ENCODE peak calls at places on chromosome 13, in four cellular contexts. W, M, S and T are unnamed samples.

GRCh38 chr13:43815204-43815603 is 28.4 kb upstream of the ENOX1 start:
- DNase-seq in W (no peak), M (peak), S (no peak), T (peak)

GRCh38 chr13:99626461-99627082 is 125.3 kb downstream of the TM9SF2 start:
- DNase-seq in W (no peak), M (peak), S (no peak), T (peak)

GRCh38 chr13:101527130-101527529 is 74.7 kb downstream of the ITGBL1 start:
- DNase-seq in W (no peak), M (no peak), S (no peak), T (no peak)

GRCh38 chr13:30585748-30586262 is 31.9 kb upstream of the USPL1 start:
- DNase-seq in W (no peak), M (peak), S (no peak), T (peak)

GRCh38 chr13:92896842-92897241 is 329.8 kb upstream of the GPC6 start:
- DNase-seq in W (no peak), M (peak), S (no peak), T (peak)

GRCh38 chr13:76885203-76886004 is 801 bp downstream of the KCTD12 start:
- DNase-seq in W (peak), M (peak), S (peak), T (peak)

GRCh38 chr13:112733112-112733511 is 43.3 kb downstream of the ATP11A start:
- DNase-seq in W (no peak), M (no peak), S (no peak), T (no peak)

GRCh38 chr13:20297181-20297580 is 65.1 kb upstream of the GJB6 start:
- DNase-seq in W (no peak), M (no peak), S (no peak), T (no peak)

GRCh38 chr13:93249918-93250306 is 23.3 kb downstream of the GPC6 start:
- DNase-seq in W (no peak), M (no peak), S (no peak), T (no peak)

GRCh38 chr13:60146491-60146890 is 17.2 kb downstream of the DIAPH3 start:
- DNase-seq in W (no peak), M (no peak), S (no peak), T (peak)

GRCh38 chr13:110503979-110504499 is 57.5 kb downstream of the RAB20 start:
- DNase-seq in W (no peak), M (no peak), S (no peak), T (no peak)

GRCh38 chr13:114104626-114105350 is 27.6 kb downstream of the RASA3 start:
- DNase-seq in W (no peak), M (no peak), S (no peak), T (no peak)

GRCh38 chr13:111115051-111115840 is at the start of gene ARHGEF7:
- DNase-seq in W (no peak), M (no peak), S (no peak), T (peak)

GRCh38 chr13:30409911-30410704 is 12.2 kb upstream of the UBE2L5 start:
- DNase-seq in W (no peak), M (peak), S (no peak), T (peak)